ENCODE peak calls at places on chromosome 22, in five cellular contexts. A, C, X, S and O are unnamed samples.

GRCh38 chr22:32338757-32339156 is 18.9 kb upstream of the RFPL3 start:
- DNase-seq in S (no peak), X (peak), C (no peak), A (no peak), O (no peak)

GRCh38 chr22:19766506-19767426 is 6.2 kb downstream of the TBX1 start:
- DNase-seq in A (peak), S (no peak), C (peak), X (no peak), O (no peak)

GRCh38 chr22:20904980-20905355 is 12.2 kb upstream of the CRKL start:
- DNase-seq in A (no peak), S (no peak), X (no peak), C (no peak), O (no peak)

GRCh38 chr22:49855491-49855911 is 1.9 kb downstream of the ZBED4 start:
- DNase-seq in C (no peak), S (no peak), A (no peak), X (no peak), O (no peak)

GRCh38 chr22:20001082-20001638 is 15.5 kb downstream of the ARVCF start:
- DNase-seq in S (no peak), C (peak), A (no peak), X (no peak), O (no peak)

GRCh38 chr22:49396817-49397216 is 430.9 kb downstream of the BRD1 start:
- DNase-seq in S (no peak), C (no peak), A (no peak), X (no peak), O (peak)

GRCh38 chr22:39900306-39901227 is at the start of gene GRAP2:
- DNase-seq in S (no peak), X (no peak), A (no peak), C (no peak), O (no peak)

GRCh38 chr22:33104192-33104591 is 46.0 kb upstream of the SYN3 start:
- DNase-seq in X (no peak), A (no peak), C (no peak), S (no peak), O (no peak)

GRCh38 chr22:33896801-33897620 is 23.3 kb downstream of the LARGE1 start:
- DNase-seq in S (no peak), C (peak), X (no peak), A (peak), O (no peak)

GRCh38 chr22:33124471-33124870 is 66.3 kb upstream of the SYN3 start:
- DNase-seq in C (no peak), A (no peak), X (no peak), S (no peak), O (no peak)

GRCh38 chr22:27168681-27169080 is 511.3 kb downstream of the MIAT start:
- DNase-seq in C (no peak), A (no peak), S (no peak), X (no peak), O (no peak)

GRCh38 chr22:21068681-21069276 is 23.0 kb downstream of the LRRC74B start:
- DNase-seq in X (no peak), A (no peak), S (no peak), C (no peak), O (no peak)

GRCh38 chr22:20561882-20562281 is 54.5 kb downstream of the MED15 start:
- DNase-seq in A (no peak), S (no peak), X (no peak), C (no peak), O (peak)

GRCh38 chr22:50502628-50503474 is 4.7 kb downstream of the LMF2 start:
- DNase-seq in S (no peak), A (no peak), C (no peak), X (no peak), O (peak)

GRCh38 chr22:35043251-35043931 is 22.6 kb upstream of the ISX start:
- DNase-seq in X (no peak), C (peak), S (no peak), A (peak), O (no peak)

GRCh38 chr22:50206599-50206998 is 5.8 kb downstream of the SELENOO start:
- DNase-seq in S (no peak), X (no peak), C (peak), A (peak), O (no peak)

GRCh38 chr22:50035131-50035881 is 22.7 kb upstream of the IL17REL start:
- DNase-seq in X (no peak), A (no peak), C (no peak), S (no peak), O (no peak)

GRCh38 chr22:44293034-44293433 is 19.7 kb downstream of the SHISAL1 start:
- DNase-seq in X (no peak), C (no peak), A (no peak), S (no peak), O (no peak)

GRCh38 chr22:26585104-26585790 is 4.7 kb downstream of the TPST2 start:
- DNase-seq in C (no peak), S (peak), X (no peak), A (peak), O (no peak)

GRCh38 chr22:23204541-23205157 is 24.3 kb downstream of the BCR start:
- DNase-seq in A (no peak), S (no peak), C (no peak), X (no peak), O (no peak)

GRCh38 chr22:20206709-20207215 is 55.9 kb upstream of the CCDC188 start:
- DNase-seq in X (no peak), S (no peak), C (no peak), A (no peak), O (no peak)

GRCh38 chr22:17083811-17084540 is 824 bp upstream of the IL17RA start:
- DNase-seq in S (no peak), A (no peak), X (no peak), C (peak), O (peak)

GRCh38 chr22:19815093-19815822 is 39.4 kb downstream of the GNB1L start:
- DNase-seq in X (peak), C (no peak), S (no peak), A (no peak), O (no peak)

GRCh38 chr22:23180893-23181762 is 819 bp downstream of the BCR start:
- DNase-seq in X (no peak), A (peak), C (peak), S (no peak), O (peak)

GRCh38 chr22:20237480-20238440 is 30.4 kb downstream of the RTN4R start:
- DNase-seq in A (no peak), C (no peak), S (peak), X (no peak), O (no peak)

GRCh38 chr22:16807109-16807508 is 18.1 kb downstream of the XKR3 start:
- DNase-seq in S (no peak), C (no peak), X (no peak), A (no peak), O (no peak)

GRCh38 chr22:50112151-50113118 is 22.6 kb downstream of the MOV10L1 start:
- DNase-seq in X (no peak), A (no peak), S (peak), C (no peak), O (no peak)

GRCh38 chr22:21020802-21021429 is 6.0 kb downstream of the P2RX6 start:
- DNase-seq in X (no peak), S (no peak), A (peak), C (peak), O (no peak)

GRCh38 chr22:28710112-28710888 is 30.7 kb upstream of the TTC28 start:
- DNase-seq in A (no peak), X (no peak), C (no peak), S (no peak), O (no peak)

GRCh38 chr22:28728621-28729313 is 12.9 kb downstream of the CHEK2 start:
- DNase-seq in A (no peak), C (no peak), X (no peak), S (no peak), O (no peak)

GRCh38 chr22:17476838-17477237 is 86.5 kb upstream of the SLC25A18 start:
- DNase-seq in X (no peak), S (no peak), C (peak), A (no peak), O (no peak)

GRCh38 chr22:31284241-31284745 is 8.0 kb downstream of the PIK3IP1 start:
- DNase-seq in A (no peak), C (no peak), X (no peak), S (no peak), O (no peak)

GRCh38 chr22:35777335-35777975 is 59.8 kb downstream of the APOL5 start:
- DNase-seq in A (no peak), S (no peak), C (no peak), X (no peak), O (no peak)

GRCh38 chr22:48955351-48956311 is 872.0 kb downstream of the BRD1 start:
- DNase-seq in S (no peak), X (peak), A (no peak), C (no peak), O (peak)

GRCh38 chr22:27867114-27867957 is 51.7 kb downstream of the PITPNB start:
- DNase-seq in S (no peak), X (no peak), C (no peak), A (no peak), O (no peak)

GRCh38 chr22:47012589-47013365 is 250.3 kb downstream of the TBC1D22A start:
- DNase-seq in A (no peak), C (peak), S (no peak), X (no peak), O (peak)

GRCh38 chr22:28029201-28029948 is 110.3 kb upstream of the PITPNB start:
- DNase-seq in C (peak), A (no peak), S (no peak), X (no peak), O (no peak)

GRCh38 chr22:44710474-44711235 is 8.7 kb downstream of the PRR5 start:
- DNase-seq in X (no peak), S (no peak), A (no peak), C (no peak), O (no peak)

GRCh38 chr22:17773606-17774205 is 563 bp downstream of the BID start:
- DNase-seq in A (peak), X (no peak), S (peak), C (peak), O (no peak)

GRCh38 chr22:37455896-37456295 is 28.6 kb upstream of the ELFN2 start:
- DNase-seq in A (no peak), C (no peak), S (no peak), X (no peak), O (no peak)
- H3K27ac ChIP-seq in A (no peak), C (no peak), S (no peak), X (no peak), O (no peak)

DNA sequence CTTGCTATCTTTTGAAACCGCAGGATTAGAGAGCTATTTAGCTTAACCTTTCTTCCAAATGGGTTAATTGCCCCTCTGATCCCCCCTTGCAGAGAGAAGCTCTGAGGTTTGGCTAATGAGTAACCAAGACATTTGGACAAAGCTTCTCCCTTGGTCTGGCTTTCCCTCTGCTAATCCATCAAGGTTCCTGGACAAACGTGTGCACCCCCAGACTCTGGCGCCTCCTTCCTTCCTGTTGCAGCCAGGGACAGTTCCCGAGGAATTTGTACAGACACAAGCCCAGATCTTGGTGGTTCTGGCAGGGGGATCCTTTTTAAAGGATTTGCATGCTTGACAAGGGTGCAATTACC is 1.6 kb downstream of the KIAA1671 start:
- DNase-seq in S (no peak), C (peak), A (no peak), X (no peak), O (no peak)
- H3K27ac ChIP-seq in S (no peak), C (no peak), A (peak), X (peak), O (no peak)

GRCh38 chr22:45969801-45970464 is 7.0 kb downstream of the WNT7B start:
- DNase-seq in C (no peak), X (no peak), S (no peak), A (no peak), O (no peak)
- H3K27ac ChIP-seq in C (no peak), X (no peak), S (no peak), A (no peak), O (no peak)

GRCh38 chr22:37940698-37941376 is 12.6 kb downstream of the C22orf23 start:
- DNase-seq in A (no peak), C (peak), S (no peak), X (no peak), O (no peak)

GRCh38 chr22:37943471-37944198 is 9.8 kb downstream of the C22orf23 start:
- DNase-seq in C (no peak), X (no peak), A (no peak), S (no peak), O (no peak)
- H3K27ac ChIP-seq in C (peak), X (no peak), A (no peak), S (no peak), O (no peak)

DNA sequence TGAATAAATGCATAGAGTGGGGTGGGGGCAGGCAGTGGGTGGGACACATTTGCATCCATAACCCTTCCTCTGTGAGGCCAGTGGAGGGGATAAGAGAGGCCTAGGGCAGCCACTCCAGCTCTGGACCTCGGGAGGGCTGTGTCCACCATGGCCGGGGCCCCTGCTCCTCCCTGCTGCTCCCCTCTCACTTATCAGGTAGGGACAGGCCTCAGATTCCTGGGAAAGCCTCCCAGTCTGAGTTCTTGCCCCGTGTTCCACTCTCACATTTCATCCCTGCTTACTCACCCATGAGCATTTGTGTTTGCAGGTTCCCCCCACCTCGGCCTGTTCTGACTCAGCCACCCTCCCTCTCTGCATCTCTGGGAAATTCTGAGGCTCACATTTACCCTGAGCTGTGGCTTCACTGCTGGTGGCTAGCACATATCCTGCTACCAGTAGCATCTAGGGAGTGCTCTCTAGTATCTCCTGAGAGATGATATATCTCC is 128.7 kb upstream of the TOP3B start:
- DNase-seq in C (no peak), X (no peak), A (no peak), S (no peak), O (no peak)
- H3K27ac ChIP-seq in C (no peak), X (no peak), A (no peak), S (peak), O (no peak)

GRCh38 chr22:29814003-29814402 is 24.1 kb downstream of the ASCC2 start:
- DNase-seq in X (no peak), S (no peak), C (no peak), A (no peak), O (no peak)
- H3K27ac ChIP-seq in X (no peak), S (no peak), C (no peak), A (no peak), O (no peak)

DNA sequence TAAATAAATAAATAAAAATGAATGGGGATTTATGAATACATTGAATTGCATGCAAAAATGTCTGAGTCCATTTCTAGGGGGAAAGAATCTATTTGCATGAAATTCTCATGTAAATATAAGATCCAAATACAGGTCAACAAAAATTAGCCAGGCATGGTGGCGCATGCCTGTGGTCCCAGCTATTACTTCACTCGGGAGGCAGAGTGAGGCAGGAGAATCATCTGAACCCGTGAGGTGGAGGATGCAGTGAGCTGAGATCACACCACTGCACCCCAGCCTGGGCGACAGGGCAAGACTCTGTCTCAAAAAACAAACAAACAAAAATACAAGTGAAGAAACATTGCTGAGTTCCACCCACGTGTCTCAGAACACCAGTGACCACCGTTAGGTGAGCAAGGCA is 17.4 kb downstream of the PACSIN2 start:
- DNase-seq in S (no peak), A (no peak), C (no peak), X (no peak), O (no peak)
- H3K27ac ChIP-seq in S (no peak), A (no peak), C (peak), X (no peak), O (no peak)

DNA sequence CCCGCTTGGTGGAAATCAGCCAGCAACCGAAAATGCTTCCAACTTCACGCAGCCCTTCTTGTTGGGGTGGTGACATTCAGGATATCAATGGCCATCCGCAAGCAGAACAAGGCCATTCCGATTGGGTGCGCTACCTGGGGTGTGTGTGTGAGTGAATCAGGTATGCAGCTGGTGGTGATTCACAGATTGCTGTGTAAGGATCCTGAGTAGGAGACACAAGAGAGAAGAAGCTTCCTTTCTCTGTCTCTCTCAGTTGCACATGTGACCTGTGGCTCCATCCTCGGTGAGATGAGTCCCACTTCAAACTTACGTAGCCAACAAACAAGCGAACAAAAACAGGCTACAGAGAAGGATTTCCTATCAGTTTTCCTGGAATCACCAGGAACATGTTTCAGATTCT is 9.6 kb upstream of the TMEM184B start:
- DNase-seq in A (no peak), X (no peak), S (no peak), C (no peak), O (no peak)
- H3K27ac ChIP-seq in A (no peak), X (no peak), S (no peak), C (no peak), O (no peak)

GRCh38 chr22:37931893-37932389 is 21.5 kb downstream of the C22orf23 start:
- DNase-seq in C (no peak), S (no peak), A (peak), X (no peak), O (no peak)
- H3K27ac ChIP-seq in C (no peak), S (peak), A (no peak), X (peak), O (peak)